ENCODE peak calls at places on chromosome 10, in nine cellular contexts. H is suprapubic skin, Y is upper lobe of right lung, X is AG09309, V is psoas muscle, O is spleen, S is endodermal cell, N is fibroblast of the aortic adventitia, G is lower leg skin. R is an unnamed sample.

GRCh38 chr10:48439581-48440041 is 133.1 kb downstream of the MAPK8 start:
- DNase-seq in G (no peak), V (no peak), H (no peak), O (peak), X (no peak), S (peak), N (peak), Y (peak), R (no peak)

GRCh38 chr10:81179324-81179723 is 641.6 kb downstream of the SH2D4B start:
- DNase-seq in O (no peak), N (no peak), X (no peak), G (no peak), V (no peak), Y (no peak), H (no peak), S (peak), R (no peak)

GRCh38 chr10:113087082-113088029 is 137.3 kb downstream of the TCF7L2 start:
- DNase-seq in H (no peak), Y (peak), N (peak), G (peak), V (peak), O (no peak), X (peak), S (peak), R (peak)

GRCh38 chr10:104342941-104343411 is 4.7 kb upstream of the ITPRIP start:
- DNase-seq in G (no peak), N (no peak), X (no peak), S (peak), O (no peak), V (no peak), H (no peak), Y (no peak), R (no peak)

GRCh38 chr10:89122431-89123066 is 84.6 kb downstream of the CH25H start:
- DNase-seq in H (no peak), S (no peak), X (no peak), V (no peak), N (peak), Y (no peak), O (no peak), G (no peak), R (no peak)

GRCh38 chr10:123869015-123869414 is 22.6 kb downstream of the CPXM2 start:
- DNase-seq in H (no peak), S (peak), X (no peak), V (no peak), O (no peak), N (no peak), Y (no peak), G (no peak), R (no peak)

GRCh38 chr10:21217107-21217506 is 308.4 kb downstream of the SKIDA1 start:
- DNase-seq in V (no peak), H (no peak), N (no peak), X (no peak), G (no peak), Y (no peak), S (peak), O (no peak), R (no peak)

GRCh38 chr10:128180843-128181242 is 54.6 kb upstream of the MKI67 start:
- DNase-seq in G (peak), Y (no peak), N (no peak), H (no peak), V (no peak), X (no peak), O (no peak), S (no peak), R (no peak)

GRCh38 chr10:130579913-130580312 is 443.7 kb downstream of the GLRX3 start:
- DNase-seq in G (no peak), H (no peak), Y (no peak), N (no peak), S (no peak), X (no peak), V (no peak), O (no peak), R (no peak)

GRCh38 chr10:93068411-93069244 is 5.1 kb upstream of the CYP26A1 start:
- DNase-seq in V (no peak), Y (no peak), S (peak), X (no peak), N (no peak), H (no peak), O (no peak), G (no peak), R (no peak)

GRCh38 chr10:4810093-4810492 is 15.9 kb upstream of the AKR1E2 start:
- DNase-seq in S (no peak), V (no peak), Y (no peak), N (peak), G (no peak), X (no peak), H (no peak), O (no peak), R (no peak)

GRCh38 chr10:80173441-80173840 is 31.9 kb downstream of the ANXA11 start:
- DNase-seq in S (no peak), H (no peak), V (peak), X (no peak), Y (no peak), N (no peak), O (peak), G (no peak), R (no peak)

GRCh38 chr10:122323941-122324675 is 50.4 kb upstream of the PLEKHA1 start:
- DNase-seq in H (no peak), X (peak), Y (no peak), N (peak), V (no peak), S (no peak), G (no peak), O (no peak), R (no peak)

GRCh38 chr10:29160110-29160669 is 128.7 kb upstream of the LYZL1 start:
- DNase-seq in O (no peak), S (peak), G (no peak), N (peak), X (peak), H (no peak), V (no peak), Y (no peak), R (no peak)

GRCh38 chr10:34154371-34154770 is 660.7 kb downstream of the PARD3 start:
- DNase-seq in X (no peak), G (no peak), O (no peak), Y (no peak), N (no peak), H (no peak), S (no peak), V (no peak), R (no peak)

GRCh38 chr10:133274751-133275682 is 1.7 kb downstream of the ADAM8 start:
- DNase-seq in V (no peak), O (peak), H (no peak), Y (no peak), X (no peak), G (no peak), S (no peak), N (no peak), R (no peak)

GRCh38 chr10:50224330-50224952 is 26.9 kb downstream of the ASAH2 start:
- DNase-seq in N (peak), O (no peak), Y (no peak), H (no peak), S (peak), X (peak), V (no peak), G (no peak), R (peak)

GRCh38 chr10:92822964-92823363 is 25.4 kb upstream of the EXOC6 start:
- DNase-seq in H (no peak), G (no peak), X (no peak), Y (no peak), V (no peak), O (no peak), N (peak), S (no peak), R (no peak)

GRCh38 chr10:32982911-32983310 is 24.9 kb upstream of the ITGB1 start:
- DNase-seq in N (peak), H (no peak), O (no peak), S (no peak), X (no peak), G (no peak), Y (no peak), V (no peak), R (no peak)

GRCh38 chr10:59678884-59679301 is 30.8 kb downstream of the SLC16A9 start:
- DNase-seq in H (no peak), S (no peak), X (no peak), Y (no peak), O (no peak), V (no peak), G (no peak), N (peak), R (no peak)

GRCh38 chr10:78720091-78720490 is 348.7 kb upstream of the ZMIZ1 start:
- DNase-seq in O (no peak), N (no peak), X (no peak), S (no peak), H (no peak), Y (no peak), V (no peak), G (peak), R (no peak)

GRCh38 chr10:121260383-121260782 is 337.9 kb downstream of the FGFR2 start:
- DNase-seq in Y (no peak), S (no peak), V (no peak), H (no peak), N (no peak), O (no peak), X (no peak), G (no peak), R (no peak)

GRCh38 chr10:100808851-100809250 is 63.5 kb downstream of the PAX2 start:
- DNase-seq in O (peak), X (no peak), V (no peak), Y (peak), N (no peak), G (no peak), S (no peak), H (no peak), R (no peak)

GRCh38 chr10:22988581-22989360 is 60.9 kb downstream of the ARMC3 start:
- DNase-seq in V (peak), N (peak), G (no peak), H (no peak), O (no peak), S (peak), Y (no peak), X (peak), R (peak)

GRCh38 chr10:44462338-44462914 is 77.5 kb upstream of the CXCL12 start:
- DNase-seq in O (no peak), G (no peak), N (peak), H (no peak), S (no peak), X (no peak), V (no peak), Y (no peak), R (no peak)

GRCh38 chr10:113665806-113666354 is 2.0 kb upstream of the NRAP start:
- DNase-seq in X (peak), H (no peak), O (no peak), N (peak), G (no peak), S (peak), Y (no peak), V (peak), R (no peak)

GRCh38 chr10:44924261-44925040 is 13.3 kb downstream of the TMEM72 start:
- DNase-seq in O (no peak), V (no peak), N (no peak), H (no peak), X (no peak), Y (no peak), S (peak), G (peak), R (no peak)

GRCh38 chr10:61110188-61110844 is 166.3 kb upstream of the RHOBTB1 start:
- DNase-seq in Y (no peak), H (no peak), X (peak), G (no peak), N (peak), S (no peak), O (no peak), V (no peak), R (no peak)

GRCh38 chr10:99292159-99292558 is 37.0 kb upstream of the CNNM1 start:
- DNase-seq in N (no peak), V (no peak), S (no peak), Y (no peak), X (peak), G (no peak), O (no peak), H (no peak), R (no peak)

GRCh38 chr10:83931669-83932068 is 207.6 kb upstream of the GHITM start:
- DNase-seq in G (no peak), Y (no peak), N (no peak), H (no peak), S (no peak), O (no peak), X (no peak), V (no peak), R (no peak)

GRCh38 chr10:91340613-91341362 is 69.4 kb upstream of the HECTD2 start:
- DNase-seq in N (peak), V (peak), H (no peak), Y (no peak), S (no peak), O (no peak), X (peak), G (no peak), R (no peak)

GRCh38 chr10:51244739-51245138 is 170.5 kb downstream of the PRKG1 start:
- DNase-seq in Y (no peak), S (no peak), N (peak), V (no peak), G (no peak), H (no peak), O (no peak), X (peak), R (no peak)

GRCh38 chr10:35270100-35270499 is 66.2 kb upstream of the CCNY start:
- DNase-seq in X (no peak), G (no peak), O (no peak), N (no peak), H (no peak), V (no peak), Y (no peak), S (no peak), R (no peak)

GRCh38 chr10:44393834-44394547 is 9.1 kb upstream of the CXCL12 start:
- DNase-seq in X (no peak), Y (peak), S (peak), H (no peak), O (peak), V (no peak), N (no peak), G (peak), R (no peak)

GRCh38 chr10:124112891-124113580 is 19.6 kb upstream of the CHST15 start:
- DNase-seq in O (no peak), H (no peak), V (no peak), X (no peak), N (no peak), Y (no peak), G (no peak), S (no peak), R (no peak)

GRCh38 chr10:7915923-7916322 is 97.6 kb downstream of the TAF3 start:
- DNase-seq in S (no peak), G (no peak), H (no peak), Y (no peak), N (peak), X (peak), O (no peak), V (no peak), R (no peak)

GRCh38 chr10:79132681-79133381 is 64.1 kb downstream of the ZMIZ1 start:
- DNase-seq in N (no peak), V (no peak), S (peak), H (no peak), G (no peak), Y (no peak), O (no peak), X (no peak), R (no peak)

DNA sequence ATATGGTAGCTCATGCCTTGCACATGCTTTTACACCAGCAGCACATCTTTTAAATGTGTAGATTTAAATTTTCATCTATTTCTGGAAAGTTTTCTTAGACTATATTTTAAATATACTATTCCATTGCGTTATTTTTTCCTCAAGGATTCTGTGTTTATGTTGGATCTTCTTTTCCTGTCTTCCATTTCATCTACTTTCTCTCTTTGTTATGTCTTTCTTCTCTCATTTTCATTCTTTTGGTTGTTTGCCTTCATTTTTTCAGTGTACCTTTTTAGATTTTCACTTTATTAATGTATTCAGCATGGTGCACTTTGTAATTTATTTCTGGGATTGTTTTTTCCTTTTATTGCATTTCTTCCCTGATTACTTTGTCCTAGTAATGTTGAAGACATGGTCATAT is 329.8 kb downstream of the ADK start:
- DNase-seq in V (no peak), Y (no peak), X (no peak), S (no peak), N (no peak), O (no peak), G (no peak), H (no peak), R (no peak)
- TF ChIP-seq CTCF in V (no peak), Y (no peak), X (no peak), S (no peak), N (no peak), O (no peak), G (no peak), H (no peak), R (no peak)

DNA sequence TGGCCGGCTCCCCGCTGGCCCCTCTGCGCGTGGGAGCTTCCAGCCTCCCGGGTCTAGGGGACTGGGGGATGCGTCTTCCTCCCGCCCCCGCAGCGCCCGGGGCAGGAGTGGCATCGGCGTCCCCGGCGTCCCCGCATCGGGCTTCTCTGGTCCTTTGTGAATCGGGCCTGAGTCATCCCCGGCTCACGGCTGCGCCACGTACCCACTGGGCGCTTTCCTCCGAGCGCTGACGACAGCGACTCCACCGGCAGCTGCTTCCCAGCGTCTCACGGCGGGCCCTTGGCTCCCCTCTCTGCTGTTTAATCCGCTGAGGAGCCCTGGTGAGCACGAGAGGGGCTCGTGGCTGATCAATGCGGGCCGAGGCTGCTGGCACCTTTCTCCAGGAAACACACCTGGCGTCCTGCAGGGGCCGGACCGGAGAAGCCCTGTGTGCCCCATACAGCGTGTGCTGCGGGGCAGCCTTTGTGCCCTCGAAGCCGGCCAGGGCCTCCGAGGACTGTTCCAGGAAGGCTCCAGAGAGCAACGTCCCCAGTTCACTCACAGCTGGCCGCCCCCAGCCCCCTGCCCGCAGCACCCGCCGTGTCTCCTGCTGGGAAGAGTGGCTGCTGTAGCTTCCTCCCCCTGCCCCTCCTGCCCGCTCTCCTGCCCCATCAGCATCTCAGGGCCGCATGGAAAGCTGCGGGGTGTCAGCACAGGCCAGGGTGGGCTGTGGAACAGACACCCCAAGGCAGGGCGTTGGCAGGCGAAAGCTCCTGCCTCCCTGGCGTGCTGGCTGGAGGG is 95.5 kb upstream of the DIP2C start:
- DNase-seq in X (peak), G (peak), V (peak), O (peak), H (peak), S (peak), N (peak), Y (peak), R (peak)
- TF ChIP-seq CTCF in X (peak), G (no peak), V (no peak), O (no peak), H (no peak), S (peak), N (peak), Y (no peak), R (no peak)

DNA sequence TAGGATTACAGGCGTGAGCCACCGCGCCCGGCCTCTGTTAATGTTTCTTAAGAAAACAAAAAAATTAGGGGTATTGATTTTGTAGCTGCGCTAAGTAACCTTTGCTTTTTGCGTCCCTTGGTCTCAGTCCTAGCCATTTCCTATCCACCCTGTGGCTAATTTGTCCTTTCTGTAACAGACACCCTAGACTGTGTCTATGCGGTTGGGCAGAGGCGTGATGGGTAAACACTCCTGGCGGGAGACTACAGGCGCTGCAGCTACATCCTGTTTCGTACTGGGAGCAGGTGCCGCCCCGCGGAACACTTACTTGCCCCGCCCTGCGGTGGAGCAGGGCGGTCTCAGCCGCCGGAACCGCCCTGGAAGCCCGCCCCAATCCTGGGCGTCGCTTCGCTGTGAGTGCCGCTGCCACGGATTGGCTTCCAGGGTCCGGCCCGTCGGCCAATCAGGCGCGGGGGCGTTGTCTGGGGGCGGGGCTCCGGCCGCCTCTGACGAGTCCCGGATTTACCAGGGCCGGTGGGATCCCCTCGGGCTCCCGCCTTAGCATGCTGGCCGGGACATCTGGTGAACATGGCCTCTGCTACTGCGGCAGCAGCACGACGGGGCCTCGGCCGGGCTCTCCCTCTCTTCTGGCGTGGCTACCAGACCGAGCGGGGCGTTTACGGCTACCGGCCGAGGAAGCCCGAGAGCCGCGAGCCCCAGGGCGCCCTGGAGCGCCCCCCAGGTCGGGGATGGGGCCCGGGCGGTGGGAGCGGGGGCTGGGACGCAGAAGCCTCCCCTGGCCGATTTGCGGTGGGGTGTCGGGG is at the start of gene DHTKD1:
- DNase-seq in O (peak), H (peak), V (peak), G (peak), X (peak), Y (peak), N (peak), S (peak), R (peak)
- TF ChIP-seq CTCF in O (peak), H (peak), V (peak), G (no peak), X (peak), Y (peak), N (peak), S (peak), R (no peak)

GRCh38 chr10:102608487-102608886 is 35.8 kb upstream of the TRIM8 start:
- DNase-seq in X (no peak), V (no peak), Y (no peak), O (no peak), S (peak), G (no peak), N (no peak), H (no peak), R (no peak)
- TF ChIP-seq CTCF in X (no peak), V (no peak), Y (no peak), O (no peak), S (peak), G (no peak), N (no peak), H (no peak), R (no peak)

DNA sequence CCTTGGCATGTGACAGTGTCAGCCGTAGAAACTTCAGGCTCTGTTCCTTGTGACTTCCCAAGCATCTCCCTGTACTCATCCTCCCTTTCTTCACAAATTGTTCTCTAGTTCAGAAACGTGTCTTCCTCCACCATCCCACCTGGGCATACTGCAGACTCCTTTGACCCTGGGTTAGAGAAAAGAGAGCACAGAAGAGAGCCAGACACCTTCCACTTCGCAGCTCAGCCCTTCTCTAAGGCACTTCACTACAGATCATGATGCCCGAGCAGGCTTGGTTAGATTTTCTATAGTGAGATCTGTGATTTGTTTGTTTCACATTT is 70.6 kb downstream of the XPNPEP1 start:
- DNase-seq in N (no peak), S (no peak), G (no peak), O (no peak), H (no peak), Y (no peak), V (no peak), X (no peak), R (no peak)
- TF ChIP-seq CTCF in N (no peak), S (peak), G (no peak), O (peak), H (no peak), Y (no peak), V (no peak), X (no peak), R (peak)

R was measured in endothelial cell.